ENCODE peak calls at places on chromosome 20, in four cellular contexts. One of them, this sample, is unnamed. For H3K4me1, the result is how much of the 10 kb centered on the place peaks cover.

GRCh38 chr20:32970115-32970972 is 33.9 kb downstream of the SUN5 start:
- DNase-seq in H9: peak
- DNase-seq in pancreas: no peak
- DNase-seq in right lobe of liver: no peak
- DNase-seq in this sample: no peak

GRCh38 chr20:36574278-36575065 is 1.1 kb downstream of the TGIF2 start:
- DNase-seq in H9: peak
- DNase-seq in pancreas: peak
- DNase-seq in right lobe of liver: peak
- DNase-seq in this sample: peak

GRCh38 chr20:62822788-62823651 is 6.2 kb downstream of the COL9A3 start:
- DNase-seq in H9: peak
- DNase-seq in pancreas: no peak
- DNase-seq in right lobe of liver: peak
- DNase-seq in this sample: peak

GRCh38 chr20:64136004-64136710 is 28.1 kb upstream of the MYT1 start:
- DNase-seq in H9: no peak
- DNase-seq in pancreas: peak
- DNase-seq in right lobe of liver: peak
- DNase-seq in this sample: no peak

GRCh38 chr20:43534016-43534415 is 24.8 kb upstream of the SGK2 start:
- DNase-seq in H9: no peak
- DNase-seq in pancreas: no peak
- DNase-seq in right lobe of liver: no peak
- DNase-seq in this sample: no peak

GRCh38 chr20:371755-372542 is 8.6 kb upstream of the TRIB3 start:
- DNase-seq in H9: no peak
- DNase-seq in pancreas: peak
- DNase-seq in right lobe of liver: peak
- DNase-seq in this sample: peak

GRCh38 chr20:37202267-37202943 is 23.1 kb upstream of the MROH8 start:
- DNase-seq in H9: no peak
- DNase-seq in pancreas: no peak
- DNase-seq in right lobe of liver: no peak
- DNase-seq in this sample: peak

GRCh38 chr20:34410331-34410730 is 47.3 kb downstream of the ITCH start:
- DNase-seq in H9: no peak
- DNase-seq in pancreas: no peak
- DNase-seq in right lobe of liver: no peak
- DNase-seq in this sample: no peak

GRCh38 chr20:4332466-4332865 is 317.1 kb upstream of the RNF24 start:
- DNase-seq in H9: no peak
- DNase-seq in pancreas: no peak
- DNase-seq in right lobe of liver: no peak
- DNase-seq in this sample: no peak

GRCh38 chr20:6704132-6704861 is 63.2 kb upstream of the BMP2 start:
- DNase-seq in H9: no peak
- DNase-seq in pancreas: no peak
- DNase-seq in right lobe of liver: peak
- DNase-seq in this sample: no peak

GRCh38 chr20:58907481-58908137 is 55.1 kb downstream of the GNAS start:
- DNase-seq in H9: no peak
- DNase-seq in pancreas: peak
- DNase-seq in right lobe of liver: peak
- DNase-seq in this sample: no peak
- H3K4me1 ChIP-seq in H9: under half
- H3K4me1 ChIP-seq in pancreas: under half
- H3K4me1 ChIP-seq in right lobe of liver: under half
- H3K4me1 ChIP-seq in this sample: under half

DNA sequence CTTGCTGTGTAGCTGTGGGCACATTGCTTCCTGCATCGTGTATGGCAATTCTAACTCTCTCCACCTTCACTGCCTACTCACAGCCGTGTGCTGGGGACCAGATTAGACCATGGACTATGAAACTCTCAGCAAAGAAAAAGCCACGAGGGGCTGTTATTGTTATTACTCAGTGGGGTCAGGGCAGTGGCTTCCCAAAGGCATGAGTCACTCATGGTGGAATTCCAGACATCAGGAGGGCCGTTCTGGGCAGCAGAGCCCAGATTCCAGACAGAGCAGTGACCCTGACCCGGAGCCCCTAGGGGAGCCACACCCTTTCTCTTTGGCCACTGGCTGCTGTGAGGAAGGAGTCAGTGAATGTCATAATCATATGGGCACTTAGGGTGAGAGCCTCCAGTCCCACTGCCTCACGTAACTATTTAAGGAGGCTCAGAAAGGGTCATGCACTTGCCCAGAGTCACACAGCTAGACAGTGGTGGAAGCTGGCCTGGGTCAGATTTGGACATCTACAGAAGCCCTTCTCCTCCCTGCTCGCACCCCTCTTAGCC is 22.2 kb upstream of the CCN5 start:
- DNase-seq in H9: peak
- DNase-seq in pancreas: no peak
- DNase-seq in right lobe of liver: no peak
- DNase-seq in this sample: peak
- H3K4me1 ChIP-seq in H9: under half
- H3K4me1 ChIP-seq in pancreas: under half
- H3K4me1 ChIP-seq in right lobe of liver: under half
- H3K4me1 ChIP-seq in this sample: under half

DNA sequence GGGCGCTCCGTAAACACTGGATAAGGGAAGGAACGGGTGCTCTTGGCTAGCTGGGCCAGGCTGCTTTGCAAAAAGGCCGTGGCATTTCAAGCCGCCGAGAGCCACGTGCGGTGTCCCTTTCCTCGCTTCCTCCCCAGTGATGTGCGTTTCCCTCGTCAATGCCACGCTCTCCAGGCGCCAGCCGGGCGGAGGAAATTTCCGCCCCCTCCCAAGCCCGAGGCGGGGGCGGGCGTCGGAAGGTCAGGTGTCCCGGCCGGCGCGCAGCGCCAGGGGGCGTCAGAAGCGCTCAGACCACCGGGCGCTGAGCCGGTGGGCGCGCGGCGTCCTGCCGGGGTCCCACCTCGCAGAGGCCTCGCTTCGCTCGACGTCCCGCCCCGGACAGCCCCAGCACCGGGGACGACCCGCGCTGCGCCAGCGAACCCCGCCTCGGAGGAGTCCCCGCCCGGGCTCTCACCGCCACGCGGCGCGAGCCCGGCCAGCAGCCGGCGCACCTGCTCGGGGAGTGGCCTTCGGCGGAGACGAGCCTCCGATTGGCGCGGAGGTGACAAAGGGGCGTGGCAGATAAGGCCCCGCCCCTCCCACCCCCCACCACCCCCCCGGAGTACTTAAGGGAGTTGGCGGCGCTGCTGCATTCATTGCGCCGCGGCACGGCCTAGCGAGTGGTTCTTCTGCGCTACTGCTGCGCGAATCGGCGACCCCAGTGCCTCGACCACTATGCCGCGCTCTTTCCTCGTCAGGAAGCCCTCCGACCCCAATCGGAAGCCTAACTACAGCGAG is at the start of gene SNAI1:
- DNase-seq in H9: peak
- DNase-seq in pancreas: peak
- DNase-seq in right lobe of liver: peak
- DNase-seq in this sample: peak
- H3K4me1 ChIP-seq in H9: under half
- H3K4me1 ChIP-seq in pancreas: under half
- H3K4me1 ChIP-seq in right lobe of liver: under half
- H3K4me1 ChIP-seq in this sample: under half

GRCh38 chr20:44693625-44694024 is 21.5 kb upstream of the CCN5 start:
- DNase-seq in H9: no peak
- DNase-seq in pancreas: no peak
- DNase-seq in right lobe of liver: no peak
- DNase-seq in this sample: no peak

GRCh38 chr20:44695295-44696230 is 19.6 kb upstream of the CCN5 start:
- DNase-seq in H9: no peak
- DNase-seq in pancreas: no peak
- DNase-seq in right lobe of liver: no peak
- DNase-seq in this sample: no peak

GRCh38 chr20:44694159-44694558 is 21.0 kb upstream of the CCN5 start:
- DNase-seq in H9: no peak
- DNase-seq in pancreas: no peak
- DNase-seq in right lobe of liver: no peak
- DNase-seq in this sample: no peak

GRCh38 chr20:44698351-44698750 is 16.8 kb upstream of the CCN5 start:
- DNase-seq in H9: no peak
- DNase-seq in pancreas: no peak
- DNase-seq in right lobe of liver: no peak
- DNase-seq in this sample: no peak

GRCh38 chr20:44696315-44696714 is 18.9 kb upstream of the CCN5 start:
- DNase-seq in H9: no peak
- DNase-seq in pancreas: no peak
- DNase-seq in right lobe of liver: no peak
- DNase-seq in this sample: peak
- H3K4me1 ChIP-seq in H9: under half
- H3K4me1 ChIP-seq in pancreas: under half
- H3K4me1 ChIP-seq in right lobe of liver: under half
- H3K4me1 ChIP-seq in this sample: under half